ENCODE peak calls at places on chromosomes 13 and 19, in seven cellular contexts. N, K, H, Q, M, O and Z are unnamed samples.
A peak's percentile ranks its signal among the peaks of the same experiment; 100 is the strongest.

GRCh38 chr13:94660695-94661324 is 51.5 kb downstream of the SOX21 start:
- DNase-seq in N (peak; percentile 54), K (no peak), H (no peak), Q (peak; percentile 47), M (peak; percentile 27), O (no peak), Z (no peak)

GRCh38 chr13:36057041-36057440 is 74.1 kb downstream of the DCLK1 start:
- DNase-seq in N (peak; percentile 15), K (no peak), H (no peak), Q (peak; percentile 11), M (peak; percentile 5), O (no peak), Z (no peak)

GRCh38 chr19:35973487-35973886 is 21.5 kb upstream of the SDHAF1 start:
- DNase-seq in N (no peak), K (no peak), H (no peak), Q (no peak), M (no peak), O (no peak), Z (no peak)

GRCh38 chr13:45416521-45417125 is 1.6 kb downstream of the SLC25A30 start:
- DNase-seq in N (no peak), K (no peak), H (no peak), Q (no peak), M (no peak), O (no peak), Z (no peak)

GRCh38 chr19:46355991-46356669 is 9.2 kb downstream of the PPP5C start:
- DNase-seq in N (no peak), K (no peak), H (no peak), Q (no peak), M (no peak), O (no peak), Z (no peak)

GRCh38 chr19:47363758-47364529 is 14.8 kb downstream of the DHX34 start:
- DNase-seq in N (peak; percentile 85), K (no peak), H (no peak), Q (peak; percentile 28), M (peak; percentile 20), O (no peak), Z (no peak)

GRCh38 chr19:38665950-38666661 is 18.7 kb downstream of the ACTN4 start:
- DNase-seq in N (no peak), K (peak; percentile 82), H (no peak), Q (peak; percentile 85), M (no peak), O (no peak), Z (no peak)

GRCh38 chr19:43316591-43317319 is 36.7 kb upstream of the CD177 start:
- DNase-seq in N (peak; percentile 34), K (no peak), H (no peak), Q (peak; percentile 91), M (no peak), O (peak; percentile 59), Z (no peak)

GRCh38 chr13:34076319-34076718 is 258.4 kb downstream of the RFC3 start:
- DNase-seq in N (no peak), K (no peak), H (no peak), Q (no peak), M (no peak), O (no peak), Z (no peak)

GRCh38 chr13:98083936-98084335 is 59.0 kb upstream of the FARP1 start:
- DNase-seq in N (no peak), K (no peak), H (no peak), Q (no peak), M (no peak), O (no peak), Z (no peak)

GRCh38 chr13:98080280-98080679 is 62.6 kb upstream of the FARP1 start:
- DNase-seq in N (no peak), K (no peak), H (no peak), Q (no peak), M (no peak), O (no peak), Z (no peak)

GRCh38 chr13:98089246-98089645 is 53.6 kb upstream of the FARP1 start:
- DNase-seq in N (peak; percentile 18), K (no peak), H (no peak), Q (no peak), M (peak; percentile 68), O (no peak), Z (no peak)

DNA sequence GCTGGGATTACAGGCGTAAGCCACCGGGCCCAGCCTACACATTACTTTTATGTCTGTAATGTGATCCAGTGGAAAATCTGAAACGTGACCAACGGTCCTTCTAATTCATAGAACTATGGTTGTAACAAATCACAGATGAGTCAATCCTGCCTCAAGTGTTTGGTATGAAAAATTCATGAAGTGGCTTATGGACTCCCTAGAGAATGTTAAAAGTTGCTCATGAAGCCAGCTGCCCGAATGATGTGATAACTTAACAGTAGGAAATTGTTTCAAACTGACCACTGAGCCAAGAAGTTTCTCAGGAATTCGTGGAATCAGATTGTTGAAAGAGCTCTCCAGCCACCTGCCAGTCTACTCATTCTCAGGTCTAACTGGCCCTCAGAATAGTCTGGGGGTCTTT is 59.4 kb upstream of the FARP1 start:
- DNase-seq in N (peak; percentile 89), K (no peak), H (peak; percentile 83), Q (no peak), M (peak; percentile 90), O (no peak), Z (no peak)
- TF ChIP-seq CTCF in N (peak; percentile 34), K (no peak), H (no peak), Q (no peak), M (no peak), O (no peak), Z (no peak)

GRCh38 chr13:112752711-112753541 is 63.1 kb downstream of the ATP11A start:
- DNase-seq in N (no peak), K (no peak), H (no peak), Q (no peak), M (no peak), O (no peak), Z (no peak)
- TF ChIP-seq CTCF in N (no peak), K (no peak), H (no peak), Q (no peak), M (no peak), O (no peak), Z (no peak)

GRCh38 chr19:53504903-53505302 is 33.0 kb upstream of the ZNF331 start:
- DNase-seq in N (peak; percentile 23), K (no peak), H (no peak), Q (no peak), M (no peak), O (no peak), Z (peak; percentile 96)
- TF ChIP-seq CTCF in N (no peak), K (no peak), H (no peak), Q (no peak), M (no peak), O (no peak), Z (no peak)

GRCh38 chr13:73417012-73417615 is 358.3 kb downstream of the KLF5 start:
- DNase-seq in N (peak; percentile 52), K (no peak), H (no peak), Q (peak; percentile 11), M (no peak), O (no peak), Z (no peak)
- TF ChIP-seq CTCF in N (peak; percentile 61), K (no peak), H (peak; percentile 20), Q (peak; percentile 39), M (peak; percentile 41), O (peak; percentile 51), Z (no peak)